ENCODE peak calls at places on chromosomes 4 and X, in six cellular contexts. D is lung, I is OCI-LY7, L is gastrocnemius medialis, G is IMR-90, A is pancreas. P is an unnamed sample.

GRCh38 chrX:127317159-127317558 is 497.6 kb downstream of the PRR32 start:
- DNase-seq in D (no peak), I (no peak), L (no peak), G (no peak), A (no peak), P (no peak)

GRCh38 chr4:64617813-64618212 is 208.6 kb upstream of the TECRL start:
- DNase-seq in D (no peak), I (no peak), L (no peak), G (no peak), A (no peak), P (no peak)

GRCh38 chr4:26978387-26979071 is 117.9 kb downstream of the STIM2 start:
- DNase-seq in D (no peak), I (no peak), L (no peak), G (no peak), A (no peak), P (no peak)

GRCh38 chr4:24260922-24261581 is 323.3 kb downstream of the DHX15 start:
- DNase-seq in D (peak), I (no peak), L (peak), G (no peak), A (no peak), P (no peak)

GRCh38 chr4:8033067-8033755 is 93.5 kb upstream of the AFAP1 start:
- DNase-seq in D (no peak), I (no peak), L (no peak), G (no peak), A (no peak), P (no peak)

GRCh38 chr4:42357325-42357724 is 40.0 kb upstream of the SHISA3 start:
- DNase-seq in D (no peak), I (no peak), L (no peak), G (no peak), A (no peak), P (no peak)

GRCh38 chrX:154408659-154409221 is 314 bp downstream of the DNASE1L1 start:
- DNase-seq in D (no peak), I (no peak), L (peak), G (no peak), A (no peak), P (no peak)

GRCh38 chr4:89334830-89335229 is 27.2 kb upstream of the GPRIN3 start:
- DNase-seq in D (no peak), I (no peak), L (no peak), G (no peak), A (no peak), P (no peak)

GRCh38 chr4:56630876-56631666 is 50.0 kb downstream of the HOPX start:
- DNase-seq in D (no peak), I (no peak), L (no peak), G (peak), A (no peak), P (no peak)

GRCh38 chrX:2230457-2230856 is 270.3 kb downstream of the DHRSX start:
- DNase-seq in D (no peak), I (no peak), L (no peak), G (no peak), A (no peak), P (no peak)

GRCh38 chrX:2226906-2227656 is 273.7 kb downstream of the DHRSX start:
- DNase-seq in D (no peak), I (no peak), L (no peak), G (no peak), A (no peak), P (no peak)

GRCh38 chrX:2231570-2232192 is 269.1 kb downstream of the DHRSX start:
- DNase-seq in D (no peak), I (no peak), L (no peak), G (no peak), A (no peak), P (no peak)

GRCh38 chrX:2226182-2226581 is 274.6 kb downstream of the DHRSX start:
- DNase-seq in D (no peak), I (no peak), L (no peak), G (no peak), A (no peak), P (no peak)

DNA sequence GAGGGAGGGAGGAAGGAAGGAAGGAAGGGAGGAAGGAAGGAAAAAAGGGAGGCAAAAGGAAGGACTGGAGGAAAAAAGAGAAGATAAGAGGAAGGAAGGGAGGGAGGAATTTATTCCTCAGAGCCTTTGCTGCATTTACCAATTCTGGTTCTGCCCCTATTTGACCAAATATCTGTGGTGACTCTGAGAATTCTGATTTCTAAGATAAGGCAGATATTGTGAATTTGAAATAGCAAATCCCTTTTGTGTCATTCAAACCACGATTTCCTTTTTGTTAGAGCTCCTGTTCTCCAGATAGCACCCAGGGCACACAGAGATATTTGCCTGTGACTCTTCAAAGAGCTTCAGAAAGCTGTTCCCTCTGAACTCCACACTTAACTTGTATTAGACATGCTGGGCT is 272.3 kb downstream of the DHRSX start:
- DNase-seq in D (no peak), I (no peak), L (no peak), G (no peak), A (no peak), P (no peak)
- H3K27ac ChIP-seq in D (no peak), I (no peak), L (no peak), G (no peak), A (no peak), P (no peak)

GRCh38 chrX:33434256-33435092 is 223.1 kb upstream of the DMD start:
- DNase-seq in D (peak), I (peak), L (no peak), G (peak), A (peak), P (no peak)
- TF ChIP-seq CTCF in D (peak), I (peak), L (peak), G (peak), A (peak), P (peak)

GRCh38 chr4:127783026-127783769 is 1.1 kb downstream of the HSPA4L start:
- DNase-seq in D (peak), I (no peak), L (peak), G (peak), A (peak), P (peak)
- H3K4me3 ChIP-seq in D (peak), I (no peak), L (peak), G (peak), A (peak), P (peak)

DNA sequence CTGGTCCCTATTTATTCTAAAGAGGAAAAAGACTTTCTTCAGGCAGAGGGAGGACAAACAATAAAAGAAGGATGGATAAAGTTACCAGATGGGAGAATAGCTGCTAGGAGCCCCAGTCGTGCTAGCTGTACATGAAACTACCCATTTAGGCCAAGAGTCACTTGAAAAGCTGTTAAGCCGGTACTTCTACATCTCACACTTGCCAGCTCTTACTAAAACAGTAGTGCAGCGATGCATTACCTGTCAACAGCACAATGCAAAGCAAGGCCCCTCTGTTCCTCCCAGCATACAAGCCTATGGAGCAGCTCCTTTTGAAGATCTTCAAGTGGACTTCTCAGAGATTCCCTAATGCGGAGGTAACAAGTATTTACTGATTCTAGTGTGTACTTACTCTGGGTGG is 1138.8 kb downstream of the ARAP2 start:
- DNase-seq in D (peak), I (no peak), L (no peak), G (no peak), A (no peak), P (no peak)
- H3K27ac ChIP-seq in D (no peak), I (no peak), L (no peak), G (no peak), A (no peak), P (no peak)

GRCh38 chrX:40168183-40169015 is 70.6 kb upstream of the BCOR start:
- DNase-seq in D (no peak), I (peak), L (no peak), G (no peak), A (no peak), P (no peak)

GRCh38 chrX:40167240-40168182 is 69.8 kb upstream of the BCOR start:
- DNase-seq in D (no peak), I (peak), L (no peak), G (no peak), A (no peak), P (peak)

GRCh38 chrX:40171513-40172168 is 73.9 kb upstream of the BCOR start:
- DNase-seq in D (no peak), I (peak), L (no peak), G (no peak), A (peak), P (peak)

GRCh38 chrX:40170830-40171512 is 73.2 kb upstream of the BCOR start:
- DNase-seq in D (no peak), I (peak), L (no peak), G (no peak), A (no peak), P (no peak)

DNA sequence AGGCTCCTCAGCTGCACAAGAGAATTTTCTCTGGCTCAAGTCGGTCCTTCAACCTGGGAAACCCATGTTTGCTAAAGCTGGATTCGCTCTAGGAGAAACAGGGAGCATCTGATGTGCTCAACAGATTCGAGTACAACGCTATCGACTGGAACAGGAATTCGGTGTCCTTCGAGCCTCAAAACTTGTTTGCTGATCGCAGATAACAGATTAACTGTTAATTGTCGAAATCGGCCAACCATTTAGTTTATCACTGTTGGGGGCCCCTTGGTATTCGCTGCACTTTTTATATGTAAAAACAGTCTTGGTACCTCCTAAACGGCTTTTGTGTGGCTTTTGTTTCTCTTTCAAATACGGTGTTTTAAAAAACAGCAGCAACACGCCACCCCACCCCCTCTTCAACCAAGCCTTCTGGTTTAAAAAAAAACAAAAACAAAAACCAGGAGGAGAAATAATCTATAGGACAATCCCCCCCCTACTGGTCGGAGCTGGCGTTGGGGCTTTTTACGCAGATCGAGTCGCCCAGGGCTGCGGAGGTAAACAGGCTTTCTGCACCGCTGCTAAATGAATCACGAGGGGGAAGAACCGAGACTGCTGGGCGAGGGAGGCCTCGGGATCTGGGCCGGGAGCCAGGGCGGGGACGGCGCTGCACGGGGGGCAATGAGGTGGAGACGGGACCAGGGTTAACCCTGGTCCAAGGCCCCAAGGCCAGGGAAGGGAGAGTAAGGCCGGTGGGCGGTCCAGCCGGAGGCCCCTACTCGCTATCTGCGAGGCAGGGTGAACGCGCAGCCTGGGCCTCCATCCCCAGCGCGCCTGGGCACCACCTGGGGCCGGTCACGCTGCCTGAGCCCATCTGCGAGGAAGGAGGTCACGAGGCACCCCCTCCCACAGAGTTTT is 71.7 kb upstream of the BCOR start:
- DNase-seq in D (no peak), I (peak), L (no peak), G (peak), A (peak), P (peak)
- TF ChIP-seq CTCF in D (no peak), I (peak), L (peak), G (peak), A (no peak), P (no peak)

DNA sequence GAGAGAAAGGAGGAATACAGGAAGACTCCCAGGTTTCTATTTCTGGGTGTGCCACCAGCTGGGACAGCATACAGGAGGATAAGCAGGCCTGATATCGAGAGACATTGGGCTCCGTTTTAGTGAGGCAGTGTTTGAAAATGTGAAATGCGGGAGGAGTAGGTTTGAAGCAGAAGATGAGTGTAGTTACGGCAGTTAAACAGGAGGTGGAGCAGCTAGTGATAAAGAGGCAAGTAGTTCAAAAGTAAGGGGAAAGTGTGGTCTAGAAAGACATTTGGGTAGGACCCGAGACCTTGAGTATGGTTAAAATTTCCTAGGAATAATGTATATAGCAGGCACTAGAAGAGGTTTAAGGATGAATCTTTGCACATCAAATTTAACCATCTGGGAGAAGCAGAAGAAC is 42.4 kb downstream of the DCUN1D4 start:
- DNase-seq in D (no peak), I (peak), L (no peak), G (peak), A (no peak), P (no peak)
- H3K4me3 ChIP-seq in D (no peak), I (no peak), L (no peak), G (no peak), A (no peak), P (no peak)

DNA sequence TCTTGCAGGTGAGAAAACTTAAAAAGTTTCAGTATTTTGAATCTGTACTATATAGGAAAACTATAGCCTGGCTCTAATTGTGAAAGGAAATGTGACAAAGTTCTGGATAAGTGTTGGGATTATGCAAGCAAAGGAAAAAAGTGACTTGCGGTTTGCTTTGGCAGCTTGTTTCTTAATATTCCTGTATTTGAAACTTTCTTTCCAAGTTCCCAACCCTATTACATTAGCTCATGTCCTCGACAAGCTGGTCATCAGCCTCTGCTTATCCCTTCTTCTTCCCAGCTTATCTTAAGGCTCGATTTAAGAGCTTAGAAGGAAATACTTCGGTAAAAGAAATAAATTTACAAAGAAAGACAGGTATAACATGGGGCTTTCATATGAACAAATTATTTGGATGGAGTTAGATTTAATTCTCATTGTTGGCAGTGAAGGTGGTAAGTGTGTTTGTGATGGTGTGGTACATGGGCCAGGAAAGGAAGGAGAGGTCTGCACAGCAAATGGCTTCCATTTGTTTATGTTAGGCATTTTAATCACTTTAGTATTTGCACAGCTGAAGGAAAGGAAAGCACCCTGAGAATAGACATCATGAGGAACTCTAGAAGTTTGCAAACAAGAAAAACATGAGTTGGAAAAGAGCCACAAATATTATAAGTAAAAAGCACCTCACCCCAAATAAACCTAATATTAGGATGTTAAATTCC is 5.1 kb upstream of the MYOZ2 start:
- DNase-seq in D (no peak), I (no peak), L (no peak), G (peak), A (no peak), P (no peak)
- H3K27ac ChIP-seq in D (peak), I (no peak), L (no peak), G (no peak), A (peak), P (no peak)

GRCh38 chrX:15930585-15930984 is 76.0 kb upstream of the AP1S2 start:
- DNase-seq in D (no peak), I (peak), L (no peak), G (peak), A (no peak), P (no peak)
- TF ChIP-seq CTCF in D (no peak), I (peak), L (peak), G (peak), A (no peak), P (peak)

GRCh38 chr4:22514431-22514830 is 1.4 kb downstream of the ADGRA3 start:
- DNase-seq in D (no peak), I (no peak), L (no peak), G (peak), A (no peak), P (no peak)
- H3K4me3 ChIP-seq in D (no peak), I (no peak), L (peak), G (peak), A (peak), P (peak)

GRCh38 chr4:1868293-1868692 is 2.9 kb upstream of the NSD2 start:
- DNase-seq in D (no peak), I (no peak), L (no peak), G (no peak), A (no peak), P (peak)

GRCh38 chr4:1870578-1871443 is at the start of gene NSD2:
- DNase-seq in D (peak), I (peak), L (peak), G (peak), A (peak), P (peak)

GRCh38 chr4:1870328-1870577 is 940 bp upstream of the NSD2 start:
- DNase-seq in D (peak), I (peak), L (peak), G (peak), A (peak), P (peak)

GRCh38 chr4:1869530-1870327 is 1.5 kb upstream of the NSD2 start:
- DNase-seq in D (no peak), I (no peak), L (no peak), G (no peak), A (no peak), P (no peak)

GRCh38 chr4:1868912-1869311 is 2.3 kb upstream of the NSD2 start:
- DNase-seq in D (no peak), I (no peak), L (no peak), G (no peak), A (no peak), P (peak)
- H3K27ac ChIP-seq in D (no peak), I (no peak), L (no peak), G (no peak), A (peak), P (no peak)